ENCODE peak calls at places on chromosomes 7 and 10, in eight cellular contexts. C is GM23338, M is left ventricle myocardium inferior, H is tibial nerve, P is HL-60, R is kidney epithelial cell, D is left lung, Z is heart left ventricle. X is an unnamed sample.

GRCh38 chr7:159143780-159144755 is 599 bp downstream of the VIPR2 start:
- DNase-seq in R (no peak), D (no peak), C (peak), P (no peak), M (peak), Z (peak), H (peak), X (no peak)

GRCh38 chr7:131388126-131388525 is 60.5 kb downstream of the MKLN1 start:
- DNase-seq in P (no peak), R (no peak), D (no peak), H (no peak), C (no peak), M (no peak), Z (no peak), X (no peak)

GRCh38 chr7:116417593-116418345 is 81.8 kb upstream of the CAV2 start:
- DNase-seq in D (no peak), P (no peak), Z (no peak), H (no peak), C (no peak), R (no peak), M (no peak), X (no peak)

GRCh38 chr10:101397140-101397539 is 43.2 kb downstream of the BTRC start:
- DNase-seq in Z (no peak), P (no peak), D (no peak), H (no peak), C (peak), M (no peak), R (no peak), X (no peak)

GRCh38 chr10:18293536-18294510 is 153.6 kb downstream of the CACNB2 start:
- DNase-seq in P (no peak), D (no peak), Z (no peak), R (no peak), C (no peak), M (no peak), H (no peak), X (no peak)

GRCh38 chr10:62959553-62959952 is 143.4 kb upstream of the EGR2 start:
- DNase-seq in R (no peak), M (no peak), H (no peak), C (no peak), D (no peak), P (no peak), Z (no peak), X (no peak)

GRCh38 chr7:105524840-105525239 is 2.8 kb upstream of the PUS7 start:
- DNase-seq in R (no peak), H (no peak), Z (no peak), P (no peak), D (no peak), M (no peak), C (no peak), X (no peak)

GRCh38 chr10:62577666-62578291 is 203.6 kb downstream of the ZNF365 start:
- DNase-seq in P (no peak), C (no peak), M (no peak), Z (no peak), R (no peak), D (no peak), H (no peak), X (no peak)

GRCh38 chr7:44978511-44979366 is at the start of gene MYO1G:
- DNase-seq in R (no peak), Z (peak), M (peak), D (peak), P (peak), C (no peak), H (no peak), X (no peak)

GRCh38 chr7:88391247-88391646 is 84.6 kb upstream of the STEAP4 start:
- DNase-seq in R (no peak), C (no peak), M (no peak), Z (no peak), P (no peak), H (no peak), D (no peak), X (no peak)

GRCh38 chr7:16062269-16062668 is 359.1 kb downstream of the CRPPA start:
- DNase-seq in M (no peak), C (no peak), D (no peak), P (no peak), R (no peak), Z (no peak), H (no peak), X (no peak)

GRCh38 chr10:60848126-60848525 is 69.8 kb downstream of the CDK1 start:
- DNase-seq in M (no peak), H (peak), P (no peak), C (no peak), R (no peak), Z (peak), D (no peak), X (no peak)

GRCh38 chr7:118777308-118777707 is 552.8 kb downstream of the ANKRD7 start:
- DNase-seq in D (no peak), R (no peak), M (no peak), H (no peak), Z (no peak), C (peak), P (no peak), X (no peak)

GRCh38 chr7:68425377-68425776 is 1172.9 kb upstream of the AUTS2 start:
- DNase-seq in P (no peak), H (no peak), R (no peak), D (no peak), C (no peak), Z (no peak), M (no peak), X (no peak)

GRCh38 chr10:43701295-43701694 is 52.6 kb upstream of the ZNF32 start:
- DNase-seq in P (no peak), M (no peak), C (no peak), R (no peak), H (peak), Z (no peak), D (no peak), X (no peak)

GRCh38 chr7:85995101-85995500 is 648.6 kb upstream of the GRM3 start:
- DNase-seq in M (no peak), H (no peak), R (no peak), C (no peak), P (no peak), Z (no peak), D (no peak), X (no peak)

GRCh38 chr7:27080844-27081423 is 14.9 kb downstream of the HOXA1 start:
- DNase-seq in D (no peak), H (no peak), C (peak), Z (no peak), R (no peak), M (no peak), P (no peak), X (no peak)

GRCh38 chr10:77105756-77106155 is 531.9 kb downstream of the KCNMA1 start:
- DNase-seq in R (no peak), P (no peak), D (no peak), Z (no peak), C (no peak), H (no peak), M (no peak), X (no peak)

GRCh38 chr10:126262971-126263370 is 125.3 kb downstream of the ADAM12 start:
- DNase-seq in Z (no peak), H (no peak), R (no peak), D (no peak), P (no peak), C (no peak), M (no peak), X (no peak)

GRCh38 chr10:32077896-32078295 is 21.7 kb upstream of the KIF5B start:
- DNase-seq in Z (peak), R (no peak), M (peak), P (no peak), H (no peak), C (no peak), D (no peak), X (no peak)

GRCh38 chr7:136883046-136883445 is 14.6 kb downstream of the CHRM2 start:
- DNase-seq in Z (no peak), P (no peak), H (no peak), D (no peak), M (no peak), C (peak), R (no peak), X (no peak)
- TF ChIP-seq CTCF in Z (no peak), P (no peak), H (no peak), D (no peak), M (no peak), C (no peak), R (no peak), X (no peak)

GRCh38 chr7:30894866-30895408 is 16.7 kb upstream of the AQP1 start:
- DNase-seq in R (no peak), P (no peak), C (peak), D (no peak), Z (no peak), M (no peak), H (no peak), X (no peak)
- TF ChIP-seq CTCF in R (peak), P (no peak), C (peak), D (no peak), Z (no peak), M (no peak), H (no peak), X (peak)

DNA sequence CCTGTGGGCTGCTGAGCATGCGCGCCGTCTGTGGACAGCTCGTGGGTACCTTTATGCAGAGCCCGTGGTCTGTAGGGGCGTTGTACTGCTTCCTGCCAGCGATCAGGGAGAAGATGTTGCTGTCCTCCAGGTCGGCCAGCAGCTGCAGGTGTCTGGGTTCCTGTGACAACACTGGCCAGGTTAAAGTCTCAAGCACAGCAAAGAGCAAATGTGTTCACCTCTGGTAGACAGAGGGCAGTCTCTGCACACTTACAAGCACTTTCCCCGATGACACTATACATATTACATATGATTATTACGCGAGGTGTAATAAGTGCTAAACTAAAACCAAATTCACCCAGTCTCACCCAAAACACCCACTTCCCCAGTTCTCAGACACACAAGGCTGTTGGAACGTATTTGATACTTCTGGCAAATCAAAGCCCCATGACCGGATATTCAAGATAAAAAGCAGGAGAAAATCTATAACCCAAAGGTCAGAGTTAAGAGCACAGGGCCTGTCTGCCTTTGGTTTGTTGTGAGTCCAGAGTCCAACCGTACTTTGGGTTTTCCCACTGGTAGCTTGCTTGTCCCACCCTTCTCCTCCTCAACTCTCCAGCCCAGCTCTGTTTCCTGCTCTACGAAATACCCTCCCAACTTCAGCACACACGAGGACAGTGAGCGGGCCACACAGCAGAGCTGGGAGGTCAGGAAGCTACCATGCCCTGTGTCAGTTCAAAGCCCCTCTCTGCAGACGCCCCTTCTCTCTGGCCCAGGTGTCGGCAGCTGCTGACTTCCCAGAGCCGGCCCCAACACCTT is 49.7 kb upstream of the DDC start:
- DNase-seq in C (no peak), R (no peak), H (no peak), Z (no peak), M (no peak), D (no peak), P (no peak), X (no peak)
- TF ChIP-seq CTCF in C (peak), R (peak), H (no peak), Z (peak), M (peak), D (no peak), P (no peak), X (peak)

GRCh38 chr7:23529262-23529859 is 2.4 kb downstream of the TRA2A start:
- DNase-seq in H (no peak), M (no peak), P (no peak), D (no peak), R (no peak), C (no peak), Z (no peak), X (no peak)

GRCh38 chr7:23530355-23530754 is 1.4 kb downstream of the TRA2A start:
- DNase-seq in H (no peak), R (no peak), C (peak), Z (no peak), M (no peak), P (peak), D (no peak), X (no peak)

GRCh38 chr7:23530901-23531793 is 634 bp downstream of the TRA2A start:
- DNase-seq in H (peak), M (peak), C (peak), R (no peak), D (peak), Z (peak), P (peak), X (peak)

GRCh38 chr7:23531794-23532489 is at the start of gene TRA2A:
- DNase-seq in M (peak), R (peak), C (peak), D (peak), Z (peak), P (peak), H (peak), X (peak)

DNA sequence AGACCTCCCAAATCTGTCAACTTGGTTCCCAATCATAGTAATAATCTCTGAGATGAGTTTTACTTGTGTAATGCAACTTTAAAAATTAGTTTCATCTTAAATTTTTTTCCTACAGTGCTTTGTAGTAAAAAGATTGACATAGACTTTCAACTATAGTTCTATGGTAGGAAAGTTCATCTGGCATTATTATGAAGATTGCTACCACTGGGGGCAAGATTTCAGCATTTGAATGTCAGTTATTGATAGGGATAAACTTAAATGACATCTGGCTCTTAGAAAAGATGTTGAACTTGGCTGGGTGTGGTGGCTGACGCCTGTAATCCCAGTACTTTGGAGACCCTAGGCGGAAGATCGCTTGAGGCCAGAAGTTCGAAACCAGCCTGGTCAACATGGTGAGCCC is 1.4 kb upstream of the TRA2A start:
- DNase-seq in M (no peak), Z (no peak), D (no peak), H (no peak), P (no peak), C (no peak), R (no peak), X (no peak)
- TF ChIP-seq CTCF in M (no peak), Z (no peak), D (no peak), H (no peak), P (no peak), C (no peak), R (no peak), X (no peak)